ENCODE peak calls at places on chromosomes 16 and 17, in five cellular contexts. One of them, this sample, is unnamed.

GRCh38 chr16:85986931-85987749 is 88.2 kb downstream of the IRF8 start:
- DNase-seq in left ventricle myocardium inferior: no peak
- DNase-seq in RCC 7860: no peak
- DNase-seq in B cell: peak
- DNase-seq in substantia nigra: no peak
- DNase-seq in this sample: peak

GRCh38 chr17:43791589-43791988 is 11.4 kb downstream of the CFAP97D1 start:
- DNase-seq in left ventricle myocardium inferior: no peak
- DNase-seq in substantia nigra: no peak
- DNase-seq in RCC 7860: no peak
- DNase-seq in B cell: no peak
- DNase-seq in this sample: no peak

GRCh38 chr17:43024407-43025289 is at the start of gene RND2:
- DNase-seq in left ventricle myocardium inferior: peak
- DNase-seq in RCC 7860: peak
- DNase-seq in substantia nigra: peak
- DNase-seq in B cell: peak
- DNase-seq in this sample: peak

GRCh38 chr17:81422776-81423697 is 27.8 kb downstream of the BAHCC1 start:
- DNase-seq in substantia nigra: no peak
- DNase-seq in RCC 7860: peak
- DNase-seq in left ventricle myocardium inferior: peak
- DNase-seq in B cell: no peak
- DNase-seq in this sample: no peak

GRCh38 chr17:40516581-40517285 is 15.3 kb upstream of the TNS4 start:
- DNase-seq in B cell: peak
- DNase-seq in left ventricle myocardium inferior: no peak
- DNase-seq in RCC 7860: peak
- DNase-seq in substantia nigra: no peak
- DNase-seq in this sample: peak

GRCh38 chr16:19913306-19913717 is 28.7 kb upstream of the GPRC5B start:
- DNase-seq in left ventricle myocardium inferior: no peak
- DNase-seq in B cell: no peak
- DNase-seq in RCC 7860: no peak
- DNase-seq in substantia nigra: no peak
- DNase-seq in this sample: no peak

GRCh38 chr17:46827274-46827673 is 8.8 kb upstream of the WNT3 start:
- DNase-seq in RCC 7860: no peak
- DNase-seq in substantia nigra: no peak
- DNase-seq in B cell: no peak
- DNase-seq in left ventricle myocardium inferior: no peak
- DNase-seq in this sample: no peak

GRCh38 chr17:69230939-69231338 is 2.3 kb upstream of the ABCA10 start:
- DNase-seq in RCC 7860: no peak
- DNase-seq in substantia nigra: no peak
- DNase-seq in B cell: no peak
- DNase-seq in left ventricle myocardium inferior: no peak
- DNase-seq in this sample: no peak

GRCh38 chr16:89375021-89375420 is 115.3 kb downstream of the ANKRD11 start:
- DNase-seq in left ventricle myocardium inferior: no peak
- DNase-seq in B cell: peak
- DNase-seq in substantia nigra: no peak
- DNase-seq in RCC 7860: no peak
- DNase-seq in this sample: no peak

GRCh38 chr17:43880420-43880991 is 26.8 kb downstream of the MPP2 start:
- DNase-seq in B cell: peak
- DNase-seq in RCC 7860: no peak
- DNase-seq in left ventricle myocardium inferior: no peak
- DNase-seq in substantia nigra: no peak
- DNase-seq in this sample: peak

GRCh38 chr17:78383725-78384471 is 5.4 kb downstream of the PGS1 start:
- DNase-seq in substantia nigra: no peak
- DNase-seq in left ventricle myocardium inferior: peak
- DNase-seq in B cell: no peak
- DNase-seq in RCC 7860: peak
- DNase-seq in this sample: peak

GRCh38 chr17:82023447-82024241 is 539 bp downstream of the LRRC45 start:
- DNase-seq in B cell: no peak
- DNase-seq in substantia nigra: no peak
- DNase-seq in left ventricle myocardium inferior: no peak
- DNase-seq in RCC 7860: no peak
- DNase-seq in this sample: no peak

GRCh38 chr17:83203073-83203471 is 123.7 kb downstream of the METRNL start:
- DNase-seq in left ventricle myocardium inferior: peak
- DNase-seq in B cell: no peak
- DNase-seq in substantia nigra: no peak
- DNase-seq in RCC 7860: no peak
- DNase-seq in this sample: no peak

GRCh38 chr17:16478693-16479092 is 13.3 kb downstream of the LRRC75A start:
- DNase-seq in substantia nigra: no peak
- DNase-seq in left ventricle myocardium inferior: no peak
- DNase-seq in RCC 7860: no peak
- DNase-seq in B cell: no peak
- DNase-seq in this sample: no peak

GRCh38 chr17:69567130-69567529 is 152.6 kb downstream of the MAP2K6 start:
- DNase-seq in left ventricle myocardium inferior: no peak
- DNase-seq in substantia nigra: no peak
- DNase-seq in RCC 7860: no peak
- DNase-seq in B cell: no peak
- DNase-seq in this sample: no peak

GRCh38 chr17:5254414-5254813 is 19.8 kb upstream of the SCIMP start:
- DNase-seq in substantia nigra: no peak
- DNase-seq in B cell: no peak
- DNase-seq in left ventricle myocardium inferior: no peak
- DNase-seq in RCC 7860: no peak
- DNase-seq in this sample: no peak

GRCh38 chr16:72099377-72099818 is 5.8 kb downstream of the DHX38 start:
- DNase-seq in substantia nigra: no peak
- DNase-seq in RCC 7860: peak
- DNase-seq in left ventricle myocardium inferior: no peak
- DNase-seq in B cell: peak
- DNase-seq in this sample: peak

GRCh38 chr17:64401244-64401860 is 10.7 kb upstream of the PECAM1 start:
- DNase-seq in substantia nigra: no peak
- DNase-seq in RCC 7860: no peak
- DNase-seq in left ventricle myocardium inferior: no peak
- DNase-seq in B cell: no peak
- DNase-seq in this sample: no peak

GRCh38 chr17:71084838-71085237 is 915.5 kb downstream of the KCNJ2 start:
- DNase-seq in B cell: no peak
- DNase-seq in RCC 7860: no peak
- DNase-seq in left ventricle myocardium inferior: no peak
- DNase-seq in substantia nigra: no peak
- DNase-seq in this sample: no peak

GRCh38 chr17:54968954-54969400 is 412 bp downstream of the STXBP4 start:
- DNase-seq in left ventricle myocardium inferior: no peak
- DNase-seq in substantia nigra: peak
- DNase-seq in B cell: no peak
- DNase-seq in RCC 7860: no peak
- DNase-seq in this sample: no peak

GRCh38 chr17:41420134-41420533 is 4.3 kb downstream of the KRT37 start:
- DNase-seq in substantia nigra: no peak
- DNase-seq in left ventricle myocardium inferior: no peak
- DNase-seq in B cell: no peak
- DNase-seq in RCC 7860: no peak
- DNase-seq in this sample: no peak

This sample was measured in GM10248.